ENCODE peak calls at places on chromosomes 13 and 19, in four cellular contexts. X is neural crest cell; D is stimulated activated CD8-positive, alpha-beta memory T cell treated with anti-CD3 and anti-CD28 coated beads, Interleukin-4, amount 100 ng/mL, for 48 hours; J is H7. E is an unnamed sample.

GRCh38 chr13:53885997-53886396 is 857.4 kb downstream of the OLFM4 start:
- DNase-seq in D (no peak), J (no peak), X (no peak), E (no peak)

GRCh38 chr19:18226956-18227780 is 930 bp upstream of the PDE4C start:
- DNase-seq in X (no peak), J (no peak), D (no peak), E (no peak)

GRCh38 chr13:113836917-113837553 is 26.8 kb downstream of the GAS6 start:
- DNase-seq in D (no peak), J (no peak), X (no peak), E (no peak)

GRCh38 chr13:103539265-103539664 is 473.0 kb upstream of the SLC10A2 start:
- DNase-seq in D (no peak), J (no peak), X (peak; percentile 9), E (peak; percentile 46)

GRCh38 chr13:29472317-29472961 is 123.0 kb downstream of the SLC7A1 start:
- DNase-seq in J (peak; percentile 77), D (peak; percentile 73), X (peak; percentile 69), E (peak; percentile 32)

GRCh38 chr19:40724848-40725247 is 7.9 kb downstream of the ITPKC start:
- DNase-seq in J (no peak), X (no peak), D (peak; percentile 36), E (no peak)

GRCh38 chr13:62846302-62846701 is 1430.7 kb upstream of the PCDH20 start:
- DNase-seq in X (no peak), J (no peak), D (no peak), E (no peak)

GRCh38 chr13:97266328-97266727 is 44.2 kb downstream of the MBNL2 start:
- DNase-seq in X (no peak), D (no peak), J (peak; percentile 44), E (no peak)

GRCh38 chr13:91930687-91931086 is 532.3 kb downstream of the GPC5 start:
- DNase-seq in J (no peak), D (no peak), X (no peak), E (no peak)

GRCh38 chr13:41694902-41695301 is 237.6 kb downstream of the RGCC start:
- DNase-seq in J (no peak), D (no peak), X (no peak), E (no peak)

GRCh38 chr13:77693449-77693940 is 4.0 kb upstream of the SLAIN1 start:
- DNase-seq in J (no peak), X (no peak), D (no peak), E (no peak)

GRCh38 chr13:106587787-106588186 is 19.9 kb upstream of the ARGLU1 start:
- DNase-seq in D (no peak), J (no peak), X (no peak), E (no peak)

E was measured in NCI-H1930.